ENCODE peak calls at places on chromosomes 12 and 14, in eight cellular contexts. One of them, this sample, is unnamed.

GRCh38 chr14:45698462-45699134 is 445.6 kb upstream of the MIS18BP1 start:
- DNase-seq in GM20000: no peak
- DNase-seq in NCI-H1417: peak
- DNase-seq in NCI-H2081: peak
- DNase-seq in stimulated activated CD8-positive, alpha-beta memory T cell treated with anti-CD3 and anti-CD28 coated beads, Interleukin-2, amount 100 ng/mL, for 1 hour: no peak
- DNase-seq in OCI-M1: peak
- DNase-seq in AG09309: no peak
- DNase-seq in astrocyte: no peak
- DNase-seq in this sample: no peak

GRCh38 chr12:48296586-48297396 is 53.9 kb downstream of the ZNF641 start:
- DNase-seq in NCI-H2081: no peak
- DNase-seq in AG09309: peak
- DNase-seq in GM20000: peak
- DNase-seq in astrocyte: peak
- DNase-seq in NCI-H1417: peak
- DNase-seq in stimulated activated CD8-positive, alpha-beta memory T cell treated with anti-CD3 and anti-CD28 coated beads, Interleukin-2, amount 100 ng/mL, for 1 hour: peak
- DNase-seq in OCI-M1: peak
- DNase-seq in this sample: no peak

GRCh38 chr14:85762523-85762922 is 232.6 kb downstream of the FLRT2 start:
- DNase-seq in GM20000: no peak
- DNase-seq in stimulated activated CD8-positive, alpha-beta memory T cell treated with anti-CD3 and anti-CD28 coated beads, Interleukin-2, amount 100 ng/mL, for 1 hour: no peak
- DNase-seq in AG09309: no peak
- DNase-seq in NCI-H2081: peak
- DNase-seq in OCI-M1: no peak
- DNase-seq in astrocyte: no peak
- DNase-seq in NCI-H1417: peak
- DNase-seq in this sample: no peak

GRCh38 chr12:6539276-6540134 is 5.2 kb downstream of the GAPDH start:
- DNase-seq in stimulated activated CD8-positive, alpha-beta memory T cell treated with anti-CD3 and anti-CD28 coated beads, Interleukin-2, amount 100 ng/mL, for 1 hour: no peak
- DNase-seq in astrocyte: no peak
- DNase-seq in GM20000: no peak
- DNase-seq in NCI-H2081: no peak
- DNase-seq in NCI-H1417: peak
- DNase-seq in OCI-M1: no peak
- DNase-seq in AG09309: no peak
- DNase-seq in this sample: no peak

GRCh38 chr12:8827551-8828347 is 5.3 kb downstream of the A2ML1 start:
- DNase-seq in NCI-H1417: no peak
- DNase-seq in AG09309: no peak
- DNase-seq in stimulated activated CD8-positive, alpha-beta memory T cell treated with anti-CD3 and anti-CD28 coated beads, Interleukin-2, amount 100 ng/mL, for 1 hour: no peak
- DNase-seq in GM20000: no peak
- DNase-seq in NCI-H2081: no peak
- DNase-seq in astrocyte: no peak
- DNase-seq in OCI-M1: no peak
- DNase-seq in this sample: no peak

GRCh38 chr12:108839890-108840230 is 17.5 kb downstream of the SSH1 start:
- DNase-seq in NCI-H2081: no peak
- DNase-seq in stimulated activated CD8-positive, alpha-beta memory T cell treated with anti-CD3 and anti-CD28 coated beads, Interleukin-2, amount 100 ng/mL, for 1 hour: no peak
- DNase-seq in astrocyte: no peak
- DNase-seq in AG09309: no peak
- DNase-seq in NCI-H1417: no peak
- DNase-seq in GM20000: no peak
- DNase-seq in OCI-M1: no peak
- DNase-seq in this sample: no peak

GRCh38 chr14:96246535-96246839 is 9.5 kb upstream of the BDKRB1 start:
- DNase-seq in AG09309: peak
- DNase-seq in GM20000: no peak
- DNase-seq in NCI-H1417: no peak
- DNase-seq in astrocyte: peak
- DNase-seq in NCI-H2081: no peak
- DNase-seq in OCI-M1: peak
- DNase-seq in stimulated activated CD8-positive, alpha-beta memory T cell treated with anti-CD3 and anti-CD28 coated beads, Interleukin-2, amount 100 ng/mL, for 1 hour: no peak
- DNase-seq in this sample: no peak

GRCh38 chr12:14026536-14026935 is 45.1 kb upstream of the GRIN2B start:
- DNase-seq in NCI-H1417: no peak
- DNase-seq in AG09309: no peak
- DNase-seq in astrocyte: no peak
- DNase-seq in OCI-M1: no peak
- DNase-seq in stimulated activated CD8-positive, alpha-beta memory T cell treated with anti-CD3 and anti-CD28 coated beads, Interleukin-2, amount 100 ng/mL, for 1 hour: no peak
- DNase-seq in GM20000: no peak
- DNase-seq in NCI-H2081: no peak
- DNase-seq in this sample: no peak

GRCh38 chr12:617304-617915 is 45.8 kb downstream of the NINJ2 start:
- DNase-seq in OCI-M1: peak
- DNase-seq in NCI-H2081: no peak
- DNase-seq in GM20000: no peak
- DNase-seq in AG09309: no peak
- DNase-seq in NCI-H1417: no peak
- DNase-seq in astrocyte: no peak
- DNase-seq in stimulated activated CD8-positive, alpha-beta memory T cell treated with anti-CD3 and anti-CD28 coated beads, Interleukin-2, amount 100 ng/mL, for 1 hour: no peak
- DNase-seq in this sample: no peak

GRCh38 chr12:124507188-124508109 is 60.0 kb downstream of the NCOR2 start:
- DNase-seq in NCI-H2081: no peak
- DNase-seq in OCI-M1: no peak
- DNase-seq in AG09309: no peak
- DNase-seq in stimulated activated CD8-positive, alpha-beta memory T cell treated with anti-CD3 and anti-CD28 coated beads, Interleukin-2, amount 100 ng/mL, for 1 hour: no peak
- DNase-seq in NCI-H1417: no peak
- DNase-seq in astrocyte: peak
- DNase-seq in GM20000: no peak
- DNase-seq in this sample: no peak

GRCh38 chr14:36055681-36056225 is 120.8 kb downstream of the PTCSC3 start:
- DNase-seq in NCI-H2081: no peak
- DNase-seq in OCI-M1: no peak
- DNase-seq in AG09309: no peak
- DNase-seq in GM20000: no peak
- DNase-seq in stimulated activated CD8-positive, alpha-beta memory T cell treated with anti-CD3 and anti-CD28 coated beads, Interleukin-2, amount 100 ng/mL, for 1 hour: no peak
- DNase-seq in NCI-H1417: no peak
- DNase-seq in astrocyte: peak
- DNase-seq in this sample: no peak

GRCh38 chr14:29724991-29725390 is 202.7 kb downstream of the PRKD1 start:
- DNase-seq in OCI-M1: peak
- DNase-seq in stimulated activated CD8-positive, alpha-beta memory T cell treated with anti-CD3 and anti-CD28 coated beads, Interleukin-2, amount 100 ng/mL, for 1 hour: no peak
- DNase-seq in NCI-H2081: peak
- DNase-seq in NCI-H1417: peak
- DNase-seq in astrocyte: peak
- DNase-seq in GM20000: no peak
- DNase-seq in AG09309: no peak
- DNase-seq in this sample: no peak

GRCh38 chr14:104337381-104337780 is 199.0 kb downstream of the KIF26A start:
- DNase-seq in NCI-H1417: no peak
- DNase-seq in OCI-M1: no peak
- DNase-seq in NCI-H2081: no peak
- DNase-seq in stimulated activated CD8-positive, alpha-beta memory T cell treated with anti-CD3 and anti-CD28 coated beads, Interleukin-2, amount 100 ng/mL, for 1 hour: no peak
- DNase-seq in astrocyte: no peak
- DNase-seq in GM20000: no peak
- DNase-seq in AG09309: no peak
- DNase-seq in this sample: no peak

GRCh38 chr14:92644166-92644565 is 104.3 kb downstream of the LGMN start:
- DNase-seq in NCI-H1417: no peak
- DNase-seq in NCI-H2081: no peak
- DNase-seq in OCI-M1: no peak
- DNase-seq in astrocyte: peak
- DNase-seq in stimulated activated CD8-positive, alpha-beta memory T cell treated with anti-CD3 and anti-CD28 coated beads, Interleukin-2, amount 100 ng/mL, for 1 hour: no peak
- DNase-seq in GM20000: no peak
- DNase-seq in AG09309: no peak
- DNase-seq in this sample: no peak

GRCh38 chr12:124665516-124665915 is 98.1 kb upstream of the NCOR2 start:
- DNase-seq in astrocyte: peak
- DNase-seq in stimulated activated CD8-positive, alpha-beta memory T cell treated with anti-CD3 and anti-CD28 coated beads, Interleukin-2, amount 100 ng/mL, for 1 hour: no peak
- DNase-seq in OCI-M1: no peak
- DNase-seq in GM20000: no peak
- DNase-seq in NCI-H2081: no peak
- DNase-seq in AG09309: no peak
- DNase-seq in NCI-H1417: no peak
- DNase-seq in this sample: no peak

This sample was measured in DND-41.